ENCODE peak calls at places on chromosomes 2 and 18, in ten cellular contexts. Q is smooth muscle cell of the brain vasculature, N is AG08395, B is NCI-H1417, F is body of pancreas, S is T-helper 2 cell, R is hippocampal formation, U is right lobe of liver, V is HCT116, A is activated T-cell treated with anti-CD3 and anti-CD28 coated beads for 1 hour. H is an unnamed sample.

GRCh38 chr2:222753251-222753824 is 81.9 kb downstream of the MOGAT1 start:
- DNase-seq in Q (peak), N (peak), B (peak), F (peak), S (no peak), R (no peak), U (peak), V (no peak), A (no peak), H (no peak)

GRCh38 chr18:34701911-34702310 is 8.2 kb upstream of the DTNA start:
- DNase-seq in Q (no peak), N (no peak), B (no peak), F (no peak), S (no peak), R (no peak), U (no peak), V (no peak), A (no peak), H (no peak)

GRCh38 chr2:112584134-112584890 is at the start of gene CHCHD5:
- DNase-seq in Q (peak), N (peak), B (peak), F (peak), S (peak), R (peak), U (peak), V (peak), A (peak), H (peak)

GRCh38 chr2:239469101-239469960 is 68.5 kb upstream of the HDAC4 start:
- DNase-seq in Q (no peak), N (no peak), B (no peak), F (no peak), S (no peak), R (no peak), U (no peak), V (no peak), A (no peak), H (no peak)

GRCh38 chr2:200604571-200605255 is 18.9 kb downstream of the AOX1 start:
- DNase-seq in Q (no peak), N (no peak), B (no peak), F (no peak), S (no peak), R (no peak), U (no peak), V (no peak), A (no peak), H (no peak)

GRCh38 chr18:75393721-75394120 is 33.8 kb downstream of the SMIM21 start:
- DNase-seq in Q (no peak), N (peak), B (no peak), F (no peak), S (no peak), R (no peak), U (no peak), V (no peak), A (no peak), H (no peak)

GRCh38 chr2:12824304-12824761 is 107.6 kb downstream of the TRIB2 start:
- DNase-seq in Q (no peak), N (peak), B (no peak), F (no peak), S (no peak), R (no peak), U (no peak), V (no peak), A (no peak), H (no peak)

GRCh38 chr18:48334845-48335244 is 74.3 kb downstream of the ZBTB7C start:
- DNase-seq in Q (no peak), N (no peak), B (no peak), F (no peak), S (no peak), R (no peak), U (no peak), V (no peak), A (no peak), H (no peak)

GRCh38 chr2:191593622-191594416 is 84.1 kb upstream of the NABP1 start:
- DNase-seq in Q (no peak), N (peak), B (no peak), F (no peak), S (no peak), R (no peak), U (no peak), V (no peak), A (no peak), H (no peak)

GRCh38 chr2:46570396-46570795 is 91.0 kb downstream of the TMEM247 start:
- DNase-seq in Q (no peak), N (no peak), B (no peak), F (no peak), S (no peak), R (no peak), U (no peak), V (no peak), A (no peak), H (no peak)

H was measured in effector CD4-positive, alpha-beta T cell.